ENCODE peak calls at places on chromosome 18, in eight cellular contexts. F is left lung, Z is pancreas, I is cardiac muscle cell, D is colonic mucosa, P is NT2/D1, U is upper lobe of right lung, K is tibial artery. C is an unnamed sample.

GRCh38 chr18:25225152-25225551 is 126.8 kb downstream of the ZNF521 start:
- DNase-seq in U (no peak), D (no peak), Z (no peak), P (no peak), F (no peak), K (no peak), I (no peak), C (no peak)

GRCh38 chr18:63758616-63759015 is 16.6 kb upstream of the SERPINB7 start:
- DNase-seq in F (no peak), I (no peak), U (no peak), K (no peak), P (no peak), Z (no peak), D (no peak), C (no peak)

GRCh38 chr18:35131387-35132283 is 90.4 kb downstream of the MAPRE2 start:
- DNase-seq in Z (no peak), K (no peak), U (no peak), I (no peak), P (no peak), D (no peak), F (no peak), C (no peak)

GRCh38 chr18:7458873-7459272 is 108.2 kb upstream of the PTPRM start:
- DNase-seq in F (no peak), K (no peak), I (no peak), P (no peak), D (no peak), U (no peak), Z (no peak), C (no peak)

GRCh38 chr18:36697905-36698304 is 130.9 kb downstream of the TPGS2 start:
- DNase-seq in K (peak; percentile 46), F (no peak), I (peak; percentile 76), P (no peak), U (no peak), Z (no peak), D (no peak), C (no peak)

GRCh38 chr18:5770176-5770575 is 125.1 kb downstream of the TMEM200C start:
- DNase-seq in P (no peak), U (no peak), I (no peak), D (no peak), K (no peak), Z (no peak), F (no peak), C (no peak)

GRCh38 chr18:74395006-74395405 is 62.1 kb downstream of the DIPK1C start:
- DNase-seq in K (no peak), D (no peak), Z (no peak), U (no peak), F (no peak), I (no peak), P (no peak), C (no peak)

GRCh38 chr18:6750411-6750810 is 20.9 kb downstream of the ARHGAP28 start:
- DNase-seq in F (no peak), K (no peak), U (no peak), D (no peak), Z (no peak), P (no peak), I (no peak), C (no peak)

GRCh38 chr18:62898359-62898758 is 183.0 kb downstream of the PHLPP1 start:
- DNase-seq in U (no peak), P (no peak), D (no peak), K (no peak), F (no peak), I (no peak), Z (no peak), C (no peak)

GRCh38 chr18:50661013-50661412 is 101.1 kb downstream of the MAPK4 start:
- DNase-seq in U (no peak), D (no peak), I (no peak), F (no peak), Z (no peak), P (no peak), K (no peak), C (no peak)

GRCh38 chr18:50663626-50664441 is 103.9 kb downstream of the MAPK4 start:
- DNase-seq in U (no peak), P (no peak), K (no peak), Z (no peak), I (no peak), D (no peak), F (no peak), C (no peak)

GRCh38 chr18:50662177-50662576 is 102.3 kb downstream of the MAPK4 start:
- DNase-seq in Z (no peak), D (peak; percentile 24), P (no peak), K (no peak), I (no peak), U (no peak), F (no peak), C (no peak)

GRCh38 chr18:50665015-50665414 is 105.1 kb downstream of the MAPK4 start:
- DNase-seq in K (no peak), U (no peak), P (no peak), I (no peak), Z (no peak), D (no peak), F (no peak), C (no peak)

GRCh38 chr18:50662775-50663383 is 103.0 kb downstream of the MAPK4 start:
- DNase-seq in Z (no peak), K (no peak), F (no peak), D (no peak), U (peak; percentile 7), I (no peak), P (no peak), C (no peak)
- H3K4me1 ChIP-seq in Z (no peaks in the 10 kb centered on the region), K (peaks cover 8% of the 10 kb centered on the region), F (no peaks in the 10 kb centered on the region), D (no peaks in the 10 kb centered on the region), U (no peaks in the 10 kb centered on the region), I (peaks cover 41% of the 10 kb centered on the region), P (peaks cover 4% of the 10 kb centered on the region), C (no peaks in the 10 kb centered on the region)

DNA sequence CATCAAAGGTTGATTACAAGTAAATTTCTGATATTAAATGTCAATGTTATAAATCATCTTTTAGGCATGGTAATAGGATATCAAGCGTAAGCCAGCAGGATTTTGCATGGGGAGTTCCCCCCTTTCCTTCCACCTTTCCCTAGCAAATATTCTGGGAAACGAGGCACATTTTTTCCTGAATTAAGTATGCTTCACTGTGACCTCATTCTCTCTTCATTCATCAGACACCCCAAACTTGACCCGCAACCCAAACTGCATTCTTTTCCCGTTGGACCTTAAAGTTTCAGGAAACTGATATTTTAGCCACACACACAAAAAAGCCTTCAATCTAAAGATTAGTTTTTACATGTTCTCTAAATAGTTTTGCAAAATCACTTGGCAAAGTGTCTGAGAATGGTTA is 214.5 kb upstream of the CTAGE1 start:
- DNase-seq in D (no peak), U (no peak), F (no peak), I (no peak), K (no peak), Z (no peak), P (no peak), C (no peak)
- H3K4me3 ChIP-seq in D (no peak overlapping the region), U (no peak overlapping the region), F (no peak overlapping the region), I (no peak overlapping the region), K (no peak overlapping the region), Z (no peak overlapping the region), P (no peak overlapping the region), C (no peak overlapping the region)

GRCh38 chr18:24023185-24023814 is 8.7 kb downstream of the TTC39C start:
- DNase-seq in Z (no peak), I (no peak), U (no peak), P (no peak), F (no peak), D (no peak), K (no peak), C (peak; percentile 41)
- H3K4me1 ChIP-seq in Z (no peaks in the 10 kb centered on the region), I (no peaks in the 10 kb centered on the region), U (peaks cover 36% of the 10 kb centered on the region), P (peaks cover 2% of the 10 kb centered on the region), F (peaks cover 6% of the 10 kb centered on the region), D (no peaks in the 10 kb centered on the region), K (peaks cover 6% of the 10 kb centered on the region), C (no peaks in the 10 kb centered on the region)

DNA sequence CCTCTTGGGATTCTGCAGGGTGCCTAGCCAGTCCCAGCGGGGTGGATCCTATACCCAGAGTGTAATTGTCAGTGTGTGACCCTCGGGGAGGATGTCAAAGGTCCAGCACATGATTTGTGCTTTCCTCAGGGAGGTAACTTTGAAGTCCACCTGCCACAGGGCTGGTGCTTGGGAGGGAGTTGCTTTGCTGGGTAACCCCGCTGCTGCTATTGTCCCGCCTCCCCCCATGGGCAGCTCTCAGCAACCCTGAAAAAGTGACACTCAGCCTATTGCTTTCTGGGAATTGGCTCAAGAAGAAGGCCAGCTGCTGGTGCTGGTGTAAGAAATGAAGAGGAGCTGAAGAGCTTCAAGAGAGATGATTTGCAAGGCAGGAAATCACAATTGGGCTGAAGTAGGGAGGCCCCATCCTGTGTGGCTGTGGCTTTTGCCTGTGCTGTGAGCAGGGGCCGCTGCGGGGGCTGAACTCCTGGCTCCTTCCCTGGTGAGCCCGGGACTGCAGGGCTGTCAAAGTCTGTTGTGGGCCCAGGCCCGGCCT is 36.4 kb downstream of the EMILIN2 start:
- DNase-seq in Z (no peak), U (no peak), D (no peak), I (peak; percentile 41), F (no peak), K (no peak), P (no peak), C (no peak)
- H3K4me3 ChIP-seq in Z (no peak overlapping the region), U (no peak overlapping the region), D (no peak overlapping the region), I (no peak overlapping the region), F (no peak overlapping the region), K (no peak overlapping the region), P (no peak overlapping the region), C (no peak overlapping the region)

GRCh38 chr18:8705941-8706544 is 687 bp downstream of the MTCL1 start:
- DNase-seq in Z (peak; percentile 55), P (no peak), I (peak; percentile 24), K (no peak), D (no peak), F (no peak), U (peak; percentile 71), C (peak; percentile 33)

GRCh38 chr18:8706545-8706980 is 1.2 kb downstream of the MTCL1 start:
- DNase-seq in I (no peak), Z (peak; percentile 39), F (no peak), P (no peak), K (no peak), U (peak; percentile 64), D (no peak), C (peak; percentile 27)

GRCh38 chr18:8704361-8705279 is 736 bp upstream of the MTCL1 start:
- DNase-seq in Z (peak; percentile 95), D (peak; percentile 89), F (peak; percentile 89), I (peak; percentile 96), K (peak; percentile 84), U (peak; percentile 95), P (no peak), C (peak; percentile 83)

GRCh38 chr18:8703781-8704301 is 1.5 kb upstream of the MTCL1 start:
- DNase-seq in D (no peak), F (no peak), P (no peak), K (no peak), Z (peak; percentile 47), I (no peak), U (peak; percentile 64), C (peak; percentile 27)

DNA sequence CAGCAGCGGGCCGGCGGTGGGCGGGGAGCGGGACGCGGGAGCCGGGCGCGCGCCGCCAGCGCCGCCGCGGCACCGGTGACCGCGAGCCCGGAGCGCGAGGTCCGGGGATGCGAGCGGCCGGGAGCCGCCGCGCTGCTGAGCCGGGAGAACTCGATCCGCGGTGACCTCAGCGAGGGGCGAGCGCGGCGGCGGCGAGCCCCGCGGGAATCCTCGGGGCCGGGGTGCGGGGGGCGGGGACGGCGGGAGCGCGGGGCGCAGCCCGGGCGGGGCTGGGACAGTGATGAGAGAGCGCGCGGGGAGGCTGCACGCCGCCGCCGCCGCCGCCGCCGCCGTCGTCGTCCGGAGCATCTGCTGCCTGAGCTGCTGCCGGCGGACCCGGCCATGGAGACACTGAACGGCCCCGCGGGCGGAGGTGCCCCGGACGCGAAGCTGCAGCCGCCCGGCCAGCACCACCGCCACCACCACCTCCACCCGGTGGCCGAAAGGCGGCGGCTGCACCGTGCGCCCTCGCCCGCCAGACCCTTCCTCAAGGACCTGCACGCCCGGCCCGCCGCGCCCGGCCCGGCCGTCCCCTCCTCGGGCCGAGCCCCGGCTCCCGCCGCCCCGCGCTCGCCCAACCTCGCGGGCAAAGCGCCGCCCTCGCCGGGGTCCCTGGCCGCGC is at the start of gene MTCL1:
- DNase-seq in I (peak; percentile 65), U (peak; percentile 75), K (no peak), D (no peak), Z (no peak), P (no peak), F (no peak), C (peak; percentile 67)
- H3K4me1 ChIP-seq in I (no peaks in the 10 kb centered on the region), U (peaks cover 17% of the 10 kb centered on the region), K (peaks cover 22% of the 10 kb centered on the region), D (peaks cover 15% of the 10 kb centered on the region), Z (peaks cover 4% of the 10 kb centered on the region), P (peaks cover 5% of the 10 kb centered on the region), F (peaks cover 16% of the 10 kb centered on the region), C (peaks cover 17% of the 10 kb centered on the region)